ENCODE peak calls at places on chromosomes 16 and 17, in ten cellular contexts. I is GDM1; J is CD4-positive, alpha-beta T cell; M is DMS 273 treated with DMSO at 0.1 percent for 48 hours; H is hepatic stellate cell; C is activated CD4-positive, alpha-beta T cell treated with anti-CD3 and anti-CD28 coated beads for 4 hours; X is NCI-H345; D is activated T-helper 1 cell treated with Interleukin-2 at 50 U/mL for 16 hours; E is stimulated activated CD4-positive, alpha-beta T cell treated with anti-CD3 and anti-CD28 coated beads, Interleukin-12 subunit alpha, Interleukin-12 subunit beta, amount 100 ng/mL, for 4 hours; U is germinal center. A is an unnamed sample.

GRCh38 chr17:21029032-21029431 is 13.8 kb downstream of the USP22 start:
- DNase-seq in I (no peak), J (no peak), M (no peak), H (peak; percentile 66), C (peak; percentile 17), X (no peak), D (no peak), E (no peak), U (no peak), A (no peak)

GRCh38 chr17:80838381-80839345 is 153.0 kb upstream of the CHMP6 start:
- DNase-seq in I (no peak), J (no peak), M (no peak), H (no peak), C (no peak), X (no peak), D (no peak), E (no peak), U (no peak), A (no peak)

GRCh38 chr16:67555795-67556212 is 6.5 kb upstream of the CTCF start:
- DNase-seq in I (no peak), J (no peak), M (no peak), H (no peak), C (peak; percentile 47), X (no peak), D (no peak), E (no peak), U (no peak), A (no peak)

GRCh38 chr16:67263201-67263600 is 14.4 kb downstream of the SLC9A5 start:
- DNase-seq in I (no peak), J (no peak), M (no peak), H (no peak), C (no peak), X (no peak), D (no peak), E (no peak), U (no peak), A (no peak)

GRCh38 chr17:39755550-39756375 is 18.0 kb downstream of the GRB7 start:
- DNase-seq in I (peak; percentile 33), J (peak; percentile 33), M (no peak), H (no peak), C (peak; percentile 51), X (no peak), D (peak; percentile 38), E (peak; percentile 35), U (peak; percentile 85), A (peak; percentile 52)

GRCh38 chr17:76716146-76716833 is 5.5 kb upstream of the MXRA7 start:
- DNase-seq in I (no peak), J (no peak), M (no peak), H (peak; percentile 86), C (peak; percentile 29), X (no peak), D (peak; percentile 47), E (no peak), U (no peak), A (peak; percentile 35)

GRCh38 chr16:22192261-22193133 is 13.6 kb upstream of the EEF2K start:
- DNase-seq in I (peak; percentile 43), J (peak; percentile 65), M (no peak), H (peak; percentile 77), C (peak; percentile 63), X (no peak), D (peak; percentile 61), E (peak; percentile 54), U (peak; percentile 59), A (peak; percentile 84)

GRCh38 chr16:88451586-88452484 is 1.2 kb upstream of the ZFPM1 start:
- DNase-seq in I (no peak), J (no peak), M (no peak), H (no peak), C (no peak), X (peak; percentile 3), D (no peak), E (no peak), U (no peak), A (no peak)

GRCh38 chr17:47990962-47991731 is 20.2 kb downstream of the CDK5RAP3 start:
- DNase-seq in I (no peak), J (no peak), M (no peak), H (no peak), C (no peak), X (no peak), D (no peak), E (no peak), U (no peak), A (no peak)

GRCh38 chr17:38907930-38908675 is 17.3 kb upstream of the LASP1NB start:
- DNase-seq in I (no peak), J (no peak), M (no peak), H (no peak), C (no peak), X (no peak), D (no peak), E (no peak), U (no peak), A (no peak)

GRCh38 chr17:6526362-6527152 is 29.8 kb downstream of the PITPNM3 start:
- DNase-seq in I (no peak), J (no peak), M (no peak), H (no peak), C (no peak), X (no peak), D (no peak), E (no peak), U (no peak), A (no peak)

GRCh38 chr16:52921104-52921503 is 131.6 kb downstream of the CHD9NB start:
- DNase-seq in I (no peak), J (no peak), M (no peak), H (no peak), C (no peak), X (no peak), D (no peak), E (no peak), U (no peak), A (no peak)

GRCh38 chr17:14886200-14886739 is 378.9 kb downstream of the PMP22 start:
- DNase-seq in I (no peak), J (no peak), M (no peak), H (no peak), C (no peak), X (no peak), D (no peak), E (no peak), U (no peak), A (no peak)

GRCh38 chr17:10993126-10993525 is 155.2 kb upstream of the PIRT start:
- DNase-seq in I (no peak), J (no peak), M (no peak), H (no peak), C (no peak), X (no peak), D (no peak), E (no peak), U (no peak), A (no peak)

GRCh38 chr16:66728117-66728787 is 23.2 kb downstream of the DYNC1LI2 start:
- DNase-seq in I (no peak), J (no peak), M (peak; percentile 60), H (peak; percentile 53), C (no peak), X (peak; percentile 37), D (no peak), E (no peak), U (peak; percentile 61), A (no peak)

GRCh38 chr17:885971-886571 is 93.5 kb downstream of the NXN start:
- DNase-seq in I (no peak), J (no peak), M (no peak), H (no peak), C (no peak), X (no peak), D (no peak), E (no peak), U (no peak), A (no peak)

GRCh38 chr16:57111420-57111819 is 19.0 kb downstream of the CPNE2 start:
- DNase-seq in I (no peak), J (no peak), M (no peak), H (no peak), C (no peak), X (no peak), D (no peak), E (no peak), U (no peak), A (no peak)

GRCh38 chr16:3283525-3284447 is 495 bp downstream of the ZNF263 start:
- DNase-seq in I (no peak), J (no peak), M (no peak), H (no peak), C (no peak), X (peak; percentile 45), D (no peak), E (no peak), U (no peak), A (no peak)

GRCh38 chr17:42107597-42108576 is 4.6 kb downstream of the DHX58 start:
- DNase-seq in I (peak; percentile 61), J (peak; percentile 91), M (peak; percentile 55), H (peak; percentile 60), C (peak; percentile 95), X (peak; percentile 76), D (peak; percentile 92), E (peak; percentile 90), U (peak; percentile 99), A (peak; percentile 77)

GRCh38 chr17:4980644-4981216 is 6.7 kb downstream of the CAMTA2 start:
- DNase-seq in I (peak; percentile 53), J (no peak), M (peak; percentile 2), H (peak; percentile 60), C (peak; percentile 63), X (peak; percentile 27), D (no peak), E (no peak), U (peak; percentile 70), A (no peak)

GRCh38 chr17:69480197-69480596 is 65.7 kb downstream of the MAP2K6 start:
- DNase-seq in I (no peak), J (no peak), M (peak; percentile 75), H (no peak), C (no peak), X (no peak), D (no peak), E (no peak), U (no peak), A (no peak)

GRCh38 chr17:65047939-65048338 is 8.6 kb downstream of the GNA13 start:
- DNase-seq in I (no peak), J (no peak), M (no peak), H (no peak), C (no peak), X (no peak), D (no peak), E (no peak), U (no peak), A (no peak)

GRCh38 chr16:23400387-23400930 is 52.5 kb downstream of the COG7 start:
- DNase-seq in I (no peak), J (no peak), M (peak; percentile 79), H (no peak), C (no peak), X (no peak), D (no peak), E (no peak), U (no peak), A (no peak)

GRCh38 chr16:86784267-86784626 is 205.9 kb downstream of the FOXL1 start:
- DNase-seq in I (no peak), J (no peak), M (no peak), H (no peak), C (no peak), X (no peak), D (no peak), E (no peak), U (no peak), A (no peak)